ENCODE peak calls at places on chromosomes 6 and 20, in five cellular contexts. U, I, Y, D and N are unnamed samples.

GRCh38 chr6:22940571-22941290 is 371.4 kb downstream of the HDGFL1 start:
- DNase-seq in U (no peak), Y (no peak), I (no peak), D (no peak), N (no peak)

GRCh38 chr20:35773154-35773751 is 1.4 kb downstream of the PHF20 start:
- DNase-seq in I (no peak), Y (no peak), U (peak), D (no peak), N (peak)

GRCh38 chr6:44050872-44051421 is 76.3 kb downstream of the MRPL14 start:
- DNase-seq in D (no peak), Y (no peak), I (no peak), U (no peak), N (no peak)

GRCh38 chr6:42165016-42165415 is 8.1 kb upstream of the GUCA1A start:
- DNase-seq in Y (no peak), U (no peak), I (no peak), D (no peak), N (no peak)

GRCh38 chr6:45626087-45626891 is 248.6 kb upstream of the SUPT3H start:
- DNase-seq in I (no peak), D (no peak), U (peak), Y (no peak), N (no peak)

GRCh38 chr6:14431375-14432330 is 314.1 kb downstream of the CD83 start:
- DNase-seq in D (no peak), I (no peak), Y (no peak), U (no peak), N (no peak)

GRCh38 chr6:112691289-112691688 is 344.2 kb downstream of the RFPL4B start:
- DNase-seq in D (no peak), Y (no peak), U (no peak), I (no peak), N (no peak)

GRCh38 chr6:156474507-156475120 is 302.6 kb upstream of the ARID1B start:
- DNase-seq in U (peak), D (no peak), Y (no peak), I (no peak), N (no peak)

GRCh38 chr6:152573762-152574161 is 63.4 kb downstream of the SYNE1 start:
- DNase-seq in U (no peak), I (no peak), D (no peak), Y (no peak), N (no peak)

GRCh38 chr6:150720774-150721233 is 121.1 kb downstream of the PLEKHG1 start:
- DNase-seq in U (no peak), I (no peak), Y (no peak), D (no peak), N (no peak)

GRCh38 chr6:162443101-162443500 is 284.5 kb downstream of the PRKN start:
- DNase-seq in D (no peak), Y (no peak), U (no peak), I (no peak), N (no peak)

GRCh38 chr20:25272223-25273000 is 24.5 kb downstream of the PYGB start:
- DNase-seq in D (no peak), Y (no peak), I (no peak), U (no peak), N (peak)

GRCh38 chr20:59670786-59671492 is 66.6 kb downstream of the PHACTR3 start:
- DNase-seq in I (no peak), U (no peak), D (no peak), Y (no peak), N (no peak)

GRCh38 chr6:129131282-129131681 is 248.3 kb downstream of the LAMA2 start:
- DNase-seq in I (no peak), U (no peak), Y (no peak), D (peak), N (peak)

GRCh38 chr6:27494987-27495385 is 22.1 kb upstream of the ZNF184 start:
- DNase-seq in D (no peak), Y (no peak), I (no peak), U (no peak), N (no peak)

GRCh38 chr6:145070791-145071190 is 664.5 kb downstream of the EPM2A start:
- DNase-seq in U (no peak), D (no peak), Y (no peak), I (no peak), N (no peak)

GRCh38 chr20:56630506-56631317 is 1.6 kb downstream of the TFAP2C start:
- DNase-seq in D (no peak), I (no peak), U (no peak), Y (no peak), N (no peak)

GRCh38 chr20:62819494-62820174 is 2.8 kb downstream of the COL9A3 start:
- DNase-seq in D (no peak), Y (no peak), I (no peak), U (no peak), N (no peak)

GRCh38 chr20:11585752-11586352 is 331.8 kb upstream of the BTBD3 start:
- DNase-seq in I (no peak), Y (no peak), D (no peak), U (no peak), N (no peak)

GRCh38 chr20:53957421-53958172 is 112.8 kb downstream of the BCAS1 start:
- DNase-seq in Y (no peak), U (no peak), I (no peak), D (no peak), N (no peak)

GRCh38 chr20:62536731-62537401 is 61.1 kb upstream of the GATA5 start:
- DNase-seq in U (no peak), I (no peak), Y (no peak), D (no peak), N (peak)

GRCh38 chr20:62550087-62550565 is 74.3 kb upstream of the GATA5 start:
- DNase-seq in U (no peak), Y (no peak), D (no peak), I (no peak), N (peak)

GRCh38 chr6:136037885-136038460 is 186.5 kb downstream of the PDE7B start:
- DNase-seq in U (no peak), D (no peak), Y (no peak), I (no peak), N (no peak)

GRCh38 chr20:63029358-63030121 is 22.8 kb upstream of the BHLHE23 start:
- DNase-seq in I (no peak), Y (no peak), D (no peak), U (peak), N (no peak)

GRCh38 chr6:162177733-162178132 is 549.8 kb downstream of the PRKN start:
- DNase-seq in Y (no peak), I (no peak), U (no peak), D (no peak), N (no peak)

GRCh38 chr6:25312703-25313102 is 33.5 kb downstream of the CARMIL1 start:
- DNase-seq in U (no peak), Y (no peak), D (no peak), I (no peak), N (no peak)

GRCh38 chr20:39605908-39606307 is 643.8 kb downstream of the DHX35 start:
- DNase-seq in D (no peak), I (no peak), Y (no peak), U (no peak), N (no peak)

GRCh38 chr20:62959101-62959971 is 6.8 kb downstream of the SLC17A9 start:
- DNase-seq in I (no peak), D (no peak), U (no peak), Y (no peak), N (no peak)

GRCh38 chr6:96899019-96899418 is 1.3 kb upstream of the NDUFAF4 start:
- DNase-seq in I (no peak), D (no peak), Y (no peak), U (peak), N (no peak)

GRCh38 chr6:11362481-11363018 is 130.1 kb upstream of the NEDD9 start:
- DNase-seq in D (no peak), U (peak), Y (no peak), I (no peak), N (no peak)

GRCh38 chr6:52341861-52342260 is 20.1 kb upstream of the PAQR8 start:
- DNase-seq in I (no peak), D (no peak), Y (no peak), U (peak), N (no peak)

GRCh38 chr20:41279546-41280225 is 37.8 kb downstream of the ZHX3 start:
- DNase-seq in U (peak), D (no peak), I (no peak), Y (no peak), N (no peak)

GRCh38 chr6:80163754-80164187 is 57.3 kb downstream of the BCKDHB start:
- DNase-seq in U (peak), D (no peak), Y (no peak), I (no peak), N (no peak)

GRCh38 chr6:162481938-162482337 is 245.6 kb downstream of the PRKN start:
- DNase-seq in I (no peak), U (no peak), D (no peak), Y (no peak), N (no peak)

GRCh38 chr6:154763650-154764049 is 30.4 kb downstream of the SCAF8 start:
- DNase-seq in D (no peak), U (no peak), I (no peak), Y (no peak), N (no peak)

GRCh38 chr6:501891-502601 is 110.5 kb downstream of the IRF4 start:
- DNase-seq in I (peak), D (no peak), Y (peak), U (peak), N (no peak)

GRCh38 chr6:431986-432385 is 40.4 kb downstream of the IRF4 start:
- DNase-seq in D (no peak), U (peak), I (no peak), Y (no peak), N (no peak)

GRCh38 chr6:19327246-19327645 is 509.9 kb upstream of the ID4 start:
- DNase-seq in D (no peak), I (no peak), Y (no peak), U (no peak), N (no peak)

GRCh38 chr6:154993026-154993425 is 2.1 kb upstream of the TIAM2 start:
- DNase-seq in I (no peak), Y (no peak), D (no peak), U (no peak), N (no peak)

GRCh38 chr6:105628156-105628860 is 225.4 kb upstream of the PREP start:
- DNase-seq in I (no peak), U (no peak), D (no peak), Y (no peak), N (no peak)